ENCODE peak calls at places on chromosomes 2 and 18, in six cellular contexts. G, W, X, A, L and O are unnamed samples.

GRCh38 chr2:149082781-149083180 is 44.3 kb downstream of the LYPD6B start:
- DNase-seq in X (no peak), L (peak), W (no peak), G (no peak), A (no peak), O (no peak)

GRCh38 chr18:54386043-54386442 is 28.3 kb downstream of the C18orf54 start:
- DNase-seq in X (peak), W (no peak), L (peak), G (no peak), A (no peak), O (peak)

GRCh38 chr2:37631292-37631691 is 40.1 kb downstream of the CDC42EP3 start:
- DNase-seq in G (no peak), X (no peak), A (no peak), L (no peak), W (no peak), O (peak)

GRCh38 chr18:72336786-72337185 is 207.4 kb downstream of the CBLN2 start:
- DNase-seq in X (no peak), L (no peak), G (no peak), A (no peak), W (no peak), O (no peak)

GRCh38 chr2:32330136-32330535 is 26.7 kb upstream of the BIRC6 start:
- DNase-seq in X (no peak), L (no peak), W (peak), A (no peak), G (no peak), O (no peak)

GRCh38 chr18:48931680-48932461 is 18.9 kb downstream of the SMAD7 start:
- DNase-seq in L (no peak), A (no peak), G (no peak), W (no peak), X (peak), O (no peak)

GRCh38 chr2:217868265-217868892 is 134.4 kb downstream of the TNS1 start:
- DNase-seq in W (no peak), A (no peak), X (no peak), L (no peak), G (no peak), O (no peak)

GRCh38 chr2:240397924-240398611 is 37.4 kb upstream of the GPC1 start:
- DNase-seq in L (peak), W (peak), G (no peak), X (no peak), A (no peak), O (peak)

GRCh38 chr2:199309973-199310372 is 147.8 kb downstream of the SATB2 start:
- DNase-seq in L (no peak), A (no peak), G (peak), W (no peak), X (no peak), O (no peak)

GRCh38 chr2:86105969-86106945 is at the start of gene PTCD3:
- DNase-seq in A (peak), G (peak), W (peak), L (peak), X (peak), O (peak)

GRCh38 chr18:26470011-26470637 is 78.2 kb downstream of the KCTD1 start:
- DNase-seq in W (peak), L (no peak), G (no peak), X (no peak), A (no peak), O (no peak)

GRCh38 chr18:7605705-7606104 is 38.6 kb downstream of the PTPRM start:
- DNase-seq in G (no peak), W (no peak), A (no peak), X (peak), L (peak), O (no peak)

GRCh38 chr2:165905854-165906253 is 47.7 kb downstream of the TTC21B start:
- DNase-seq in W (peak), L (no peak), G (no peak), X (no peak), A (no peak), O (no peak)

GRCh38 chr18:79982736-79983135 is 5.6 kb downstream of the TXNL4A start:
- DNase-seq in G (no peak), W (peak), X (peak), L (no peak), A (no peak), O (peak)

GRCh38 chr18:52216686-52217085 is 123.3 kb upstream of the DCC start:
- DNase-seq in L (no peak), A (no peak), W (no peak), X (no peak), G (no peak), O (no peak)

GRCh38 chr2:223041527-223042109 is 10.4 kb upstream of the KCNE4 start:
- DNase-seq in X (peak), W (peak), A (no peak), L (peak), G (no peak), O (peak)

GRCh38 chr2:105104208-105104731 is 66.4 kb downstream of the MRPS9 start:
- DNase-seq in X (peak), A (no peak), L (no peak), W (peak), G (no peak), O (no peak)

GRCh38 chr2:160054984-160055725 is 7.3 kb downstream of the PLA2R1 start:
- DNase-seq in A (peak), L (peak), W (no peak), G (no peak), X (peak), O (no peak)

GRCh38 chr2:63465633-63466032 is 122.6 kb downstream of the WDPCP start:
- DNase-seq in X (no peak), A (no peak), G (no peak), L (no peak), W (peak), O (peak)

GRCh38 chr2:181588546-181588945 is 68.4 kb downstream of the CERKL start:
- DNase-seq in W (no peak), L (no peak), X (peak), A (no peak), G (no peak), O (no peak)

GRCh38 chr2:98697651-98698337 is 33.1 kb downstream of the MGAT4A start:
- DNase-seq in G (no peak), W (no peak), X (no peak), A (no peak), L (no peak), O (no peak)

GRCh38 chr2:219634951-219635751 is 7.7 kb downstream of the SLC4A3 start:
- DNase-seq in L (peak), G (no peak), X (no peak), W (no peak), A (no peak), O (no peak)

GRCh38 chr2:192023006-192023405 is 171.7 kb downstream of the TMEFF2 start:
- DNase-seq in X (no peak), W (no peak), A (no peak), L (no peak), G (no peak), O (no peak)

GRCh38 chr2:191321861-191322662 is 76.9 kb downstream of the MYO1B start:
- DNase-seq in L (peak), X (peak), W (peak), A (peak), G (peak), O (peak)

GRCh38 chr2:207423886-207424285 is 105.9 kb upstream of the CREB1 start:
- DNase-seq in W (peak), X (no peak), G (no peak), A (no peak), L (no peak), O (peak)

GRCh38 chr2:161039071-161039470 is 121.2 kb upstream of the TANK start:
- DNase-seq in L (no peak), A (no peak), G (no peak), W (no peak), X (no peak), O (no peak)

GRCh38 chr2:128736046-128736688 is 417.5 kb upstream of the HS6ST1 start:
- DNase-seq in L (no peak), W (no peak), G (no peak), X (no peak), A (no peak), O (peak)

GRCh38 chr2:103284750-103285149 is 522.9 kb downstream of the TMEM182 start:
- DNase-seq in G (no peak), X (peak), A (no peak), L (no peak), W (no peak), O (no peak)

GRCh38 chr2:7014201-7014640 is 97.0 kb downstream of the RNF144A start:
- DNase-seq in L (no peak), X (peak), A (no peak), W (no peak), G (no peak), O (peak)

GRCh38 chr2:74966893-74967292 is 8.4 kb downstream of the POLE4 start:
- DNase-seq in G (no peak), X (no peak), L (no peak), W (no peak), A (no peak), O (no peak)

GRCh38 chr2:71562518-71562917 is 109.2 kb downstream of the DYSF start:
- DNase-seq in W (no peak), A (no peak), G (no peak), L (no peak), X (no peak), O (no peak)

GRCh38 chr2:211351998-211352397 is 795.6 kb downstream of the CPS1 start:
- DNase-seq in X (peak), L (no peak), A (no peak), G (no peak), W (no peak), O (no peak)

GRCh38 chr2:220664272-220665107 is 907.6 kb downstream of the EPHA4 start:
- DNase-seq in X (no peak), G (no peak), L (no peak), A (no peak), W (peak), O (peak)

GRCh38 chr2:128867327-128867726 is 548.7 kb upstream of the HS6ST1 start:
- DNase-seq in G (no peak), X (no peak), W (no peak), L (no peak), A (no peak), O (no peak)

GRCh38 chr2:6993230-6993640 is 76.0 kb downstream of the RNF144A start:
- DNase-seq in X (no peak), L (no peak), W (no peak), A (no peak), G (no peak), O (no peak)

GRCh38 chr2:151410485-151410833 is 757 bp downstream of the RIF1 start:
- DNase-seq in X (peak), L (no peak), W (peak), A (no peak), G (peak), O (peak)

GRCh38 chr2:88329815-88330603 is 122.5 kb downstream of the FOXI3 start:
- DNase-seq in X (peak), G (peak), L (peak), A (peak), W (peak), O (no peak)

GRCh38 chr2:180715044-180715443 is 265.4 kb upstream of the UBE2E3 start:
- DNase-seq in X (no peak), W (no peak), G (no peak), A (no peak), L (no peak), O (peak)

GRCh38 chr2:206160124-206160806 is 570 bp downstream of the EEF1B2 start:
- DNase-seq in G (no peak), L (no peak), W (peak), X (no peak), A (no peak), O (no peak)
- H2BK5ac ChIP-seq in G (peak), L (no peak), W (peak), X (no peak), A (peak), O (peak)

GRCh38 chr2:46435796-46436360 is 43.5 kb upstream of the TMEM247 start:
- DNase-seq in X (no peak), G (no peak), L (no peak), A (no peak), W (peak), O (no peak)
- H2BK5ac ChIP-seq in X (no peak), G (no peak), L (no peak), A (no peak), W (peak), O (no peak)

GRCh38 chr2:210227689-210228088 is 2.4 kb upstream of the ACADL start:
- DNase-seq in A (no peak), X (no peak), L (no peak), G (no peak), W (no peak), O (no peak)

GRCh38 chr2:210226186-210226585 is 939 bp upstream of the ACADL start:
- DNase-seq in L (no peak), W (no peak), A (no peak), G (no peak), X (peak), O (no peak)

GRCh38 chr2:210225461-210225798 is 183 bp upstream of the ACADL start:
- DNase-seq in A (no peak), G (no peak), X (peak), W (no peak), L (no peak), O (peak)

GRCh38 chr2:210222607-210223006 is 2.6 kb downstream of the ACADL start:
- DNase-seq in G (no peak), X (no peak), W (no peak), L (no peak), A (no peak), O (no peak)

DNA sequence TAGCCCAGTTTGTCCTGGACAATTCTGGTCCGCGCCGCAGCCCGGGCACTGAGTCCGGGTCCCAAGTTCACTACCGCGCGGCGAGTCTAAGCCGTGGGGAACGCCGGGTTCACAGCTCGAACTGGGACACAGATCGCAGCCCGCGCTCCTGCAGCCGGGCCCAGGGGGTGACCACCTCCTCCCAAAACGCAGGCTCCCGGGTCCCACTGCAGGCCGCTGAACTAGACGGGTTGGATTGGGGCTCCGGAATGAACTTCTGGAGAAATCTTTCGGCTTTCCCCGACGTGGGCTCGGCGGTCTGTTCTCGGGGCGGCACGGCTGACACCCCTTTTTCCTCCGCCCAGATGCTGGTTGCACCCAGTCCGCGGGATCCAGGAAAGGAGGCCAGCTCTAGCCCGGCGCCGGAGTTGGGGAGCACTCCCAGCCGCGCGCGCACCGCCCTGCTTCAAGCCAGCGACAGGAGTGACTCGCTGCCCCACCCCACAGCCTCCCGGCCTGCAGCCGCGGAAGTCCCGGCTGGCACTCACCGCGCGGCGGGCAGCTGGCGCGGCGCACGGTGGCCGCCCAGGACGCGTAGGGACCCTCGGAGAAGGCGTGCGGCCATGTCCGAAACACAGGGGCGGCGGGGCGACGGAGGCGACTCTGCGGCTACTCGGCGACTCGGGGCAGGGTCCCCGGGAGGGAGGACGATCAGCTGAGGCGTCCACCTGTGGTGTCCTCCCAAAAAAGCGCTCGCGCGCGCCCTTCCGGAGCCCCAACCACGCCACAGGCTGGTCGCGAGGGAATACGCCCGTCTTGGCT is at the start of gene ACADL:
- DNase-seq in W (no peak), A (peak), G (peak), X (peak), L (peak), O (peak)
- H2BK5ac ChIP-seq in W (no peak), A (no peak), G (no peak), X (peak), L (no peak), O (no peak)

GRCh38 chr2:226520723-226521122 is 278.9 kb downstream of the IRS1 start:
- DNase-seq in L (no peak), A (no peak), W (no peak), X (no peak), G (no peak), O (no peak)

GRCh38 chr2:226526731-226527130 is 272.9 kb downstream of the IRS1 start:
- DNase-seq in W (peak), L (no peak), G (no peak), A (no peak), X (no peak), O (peak)

GRCh38 chr2:226529556-226529955 is 270.1 kb downstream of the IRS1 start:
- DNase-seq in L (no peak), X (no peak), A (no peak), G (no peak), W (no peak), O (no peak)

DNA sequence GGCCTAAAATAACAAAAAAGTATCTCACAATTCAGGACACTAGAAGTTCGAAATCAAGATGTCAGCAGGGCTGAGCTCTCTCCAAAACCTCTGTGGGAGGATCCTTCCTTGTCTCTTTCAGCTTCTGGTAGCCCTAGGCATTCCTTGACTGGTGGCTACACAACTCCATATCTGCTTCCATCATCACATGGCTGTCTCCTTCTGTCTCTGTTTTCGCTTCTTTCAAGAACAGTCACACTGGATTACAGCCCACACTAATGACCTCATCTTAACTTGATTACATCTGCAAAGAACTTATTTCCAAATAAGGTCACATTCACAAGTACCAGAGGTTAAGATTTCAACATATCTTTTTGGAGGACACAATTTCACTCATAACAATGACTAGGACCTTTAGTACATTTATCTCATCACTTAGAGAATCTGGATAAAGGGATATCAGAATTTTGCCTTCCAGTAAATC is 275.2 kb downstream of the IRS1 start:
- DNase-seq in G (no peak), X (peak), W (peak), L (no peak), A (no peak), O (peak)
- H2BK5ac ChIP-seq in G (no peak), X (no peak), W (peak), L (no peak), A (no peak), O (no peak)

DNA sequence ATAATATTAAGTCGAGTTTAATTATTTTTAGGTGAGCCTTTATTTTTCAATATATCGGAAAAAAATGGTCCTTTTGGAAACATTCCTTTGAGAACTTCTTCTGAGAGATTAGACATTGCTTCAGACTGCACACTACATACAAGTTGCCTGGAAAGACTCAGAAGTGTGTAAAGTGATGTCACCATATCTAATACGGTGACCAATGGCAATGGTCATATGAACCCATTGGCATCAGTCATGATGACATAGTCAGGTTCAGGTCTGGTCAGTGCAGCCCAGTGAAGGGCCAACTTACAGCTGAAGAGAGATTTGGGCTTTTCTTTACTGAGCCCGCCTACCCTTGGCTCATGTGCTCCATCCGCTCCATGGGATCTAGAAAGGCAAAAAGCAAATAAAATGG is 283.5 kb upstream of the EPAS1 start:
- DNase-seq in A (no peak), W (no peak), L (no peak), G (no peak), X (no peak), O (no peak)
- H2BK5ac ChIP-seq in A (no peak), W (peak), L (no peak), G (no peak), X (no peak), O (no peak)

GRCh38 chr2:113891265-113891959 is 1.5 kb downstream of the ACTR3 start:
- DNase-seq in G (no peak), L (no peak), W (no peak), A (no peak), X (no peak), O (peak)

GRCh38 chr2:113887393-113887792 is 2.5 kb upstream of the ACTR3 start:
- DNase-seq in G (no peak), A (no peak), W (no peak), X (no peak), L (no peak), O (no peak)

GRCh38 chr2:113890253-113891235 is 655 bp downstream of the ACTR3 start:
- DNase-seq in L (peak), W (peak), G (peak), X (peak), A (peak), O (peak)

GRCh38 chr2:113888641-113889470 is 1.0 kb upstream of the ACTR3 start:
- DNase-seq in G (no peak), X (no peak), W (no peak), A (no peak), L (no peak), O (no peak)

GRCh38 chr2:113889471-113890252 is at the start of gene ACTR3:
- DNase-seq in A (peak), G (peak), X (peak), L (peak), W (peak), O (peak)
- H2BK5ac ChIP-seq in A (peak), G (peak), X (peak), L (peak), W (peak), O (peak)

GRCh38 chr18:45167109-45167551 is 448.1 kb upstream of the SLC14A2 start:
- DNase-seq in W (peak), A (no peak), X (no peak), G (no peak), L (no peak), O (peak)

GRCh38 chr18:45165871-45166270 is 449.4 kb upstream of the SLC14A2 start:
- DNase-seq in A (no peak), G (no peak), X (no peak), L (no peak), W (no peak), O (peak)

GRCh38 chr18:45161850-45162249 is 453.4 kb upstream of the SLC14A2 start:
- DNase-seq in A (no peak), G (no peak), L (no peak), X (no peak), W (no peak), O (no peak)

GRCh38 chr18:45166341-45167108 is 448.8 kb upstream of the SLC14A2 start:
- DNase-seq in X (no peak), W (peak), L (no peak), A (no peak), G (no peak), O (peak)

GRCh38 chr18:45164551-45164950 is 450.7 kb upstream of the SLC14A2 start:
- DNase-seq in G (no peak), L (no peak), A (no peak), W (no peak), X (no peak), O (no peak)
- H2BK5ac ChIP-seq in G (no peak), L (no peak), A (no peak), W (no peak), X (no peak), O (no peak)